ENCODE peak calls at places on chromosomes 13 and 19, in six cellular contexts. E is activated effector memory CD4-positive, alpha-beta T cell treated with anti-CD3 and anti-CD28 coated beads, Interleukin-2, amount 50 U/mL, for 16 hours; H is RPMI7951; G is AG08396; V is nephron progenitor cell; U is NCI-H1105. Y is an unnamed sample.

GRCh38 chr19:5637971-5638370 is 15.1 kb downstream of the SAFB start:
- DNase-seq in H (no peak), E (no peak), V (no peak), U (no peak), G (no peak), Y (no peak)

GRCh38 chr13:27401210-27401609 is 23.2 kb upstream of the GTF3A start:
- DNase-seq in E (no peak), G (no peak), H (no peak), U (no peak), V (no peak), Y (no peak)

GRCh38 chr19:33665776-33666175 is 44.0 kb downstream of the CHST8 start:
- DNase-seq in V (no peak), G (no peak), U (no peak), H (no peak), E (peak; percentile 25), Y (no peak)

GRCh38 chr13:33206425-33206824 is 79.1 kb downstream of the STARD13 start:
- DNase-seq in G (no peak), H (no peak), U (no peak), V (no peak), E (no peak), Y (no peak)

GRCh38 chr13:45361596-45362206 is 20.7 kb upstream of the TPT1 start:
- DNase-seq in V (no peak), U (no peak), G (peak; percentile 39), H (peak; percentile 51), E (no peak), Y (no peak)

GRCh38 chr13:48636550-48636949 is 17.2 kb upstream of the CYSLTR2 start:
- DNase-seq in H (peak; percentile 9), U (no peak), G (no peak), V (no peak), E (no peak), Y (no peak)

GRCh38 chr13:107331359-107331758 is 763.4 kb upstream of the ARGLU1 start:
- DNase-seq in U (no peak), E (no peak), G (no peak), V (no peak), H (no peak), Y (no peak)

GRCh38 chr13:110902370-110902769 is 12.5 kb downstream of the ANKRD10 start:
- DNase-seq in E (no peak), U (no peak), H (no peak), V (no peak), G (no peak), Y (no peak)

GRCh38 chr19:4723465-4724251 is at the start of gene DPP9:
- DNase-seq in E (peak; percentile 99), H (peak; percentile 98), V (peak; percentile 93), G (peak; percentile 100), U (peak; percentile 98), Y (peak; percentile 99)

GRCh38 chr13:57996717-57997116 is 365.2 kb downstream of the PCDH17 start:
- DNase-seq in G (no peak), V (no peak), E (no peak), H (no peak), U (no peak), Y (peak; percentile 7)

GRCh38 chr13:50608357-50608756 is 235.1 kb downstream of the DLEU7 start:
- DNase-seq in U (no peak), V (no peak), G (no peak), E (no peak), H (no peak), Y (no peak)

GRCh38 chr19:4713384-4713951 is 10.2 kb downstream of the DPP9 start:
- DNase-seq in E (no peak), G (peak; percentile 98), V (no peak), U (no peak), H (peak; percentile 99), Y (no peak)

GRCh38 chr13:110493613-110494012 is 67.9 kb downstream of the RAB20 start:
- DNase-seq in H (no peak), U (no peak), V (no peak), G (no peak), E (no peak), Y (no peak)

GRCh38 chr13:52447354-52447753 is 3.1 kb downstream of the VPS36 start:
- DNase-seq in E (no peak), U (no peak), H (no peak), G (no peak), V (no peak), Y (no peak)

Y was measured in COLO829.